ENCODE peak calls at places on chromosomes 16 and 17, in four cellular contexts. W is lower lobe of right lung, Q is brain microvascular endothelial cell, O is neural crest cell. J is an unnamed sample.

GRCh38 chr16:50425648-50426047 is 56.9 kb upstream of the BRD7 start:
- DNase-seq in W (no peak), O (no peak), Q (no peak), J (no peak)

GRCh38 chr16:20865420-20866126 is 34.6 kb downstream of the DCUN1D3 start:
- DNase-seq in O (no peak), Q (no peak), W (no peak), J (no peak)

GRCh38 chr16:19938536-19938935 is 53.9 kb upstream of the GPRC5B start:
- DNase-seq in W (no peak), O (no peak), Q (no peak), J (no peak)

GRCh38 chr16:12904041-12904671 is 2.8 kb downstream of the SHISA9 start:
- DNase-seq in Q (no peak), O (no peak), W (no peak), J (no peak)

GRCh38 chr17:48335858-48336500 is 94.0 kb downstream of the SKAP1 start:
- DNase-seq in W (no peak), Q (no peak), O (no peak), J (peak)

GRCh38 chr16:86834451-86835035 is 256.2 kb downstream of the FOXL1 start:
- DNase-seq in Q (peak), O (peak), W (no peak), J (peak)

GRCh38 chr16:57683599-57684545 is 10.7 kb upstream of the DRC7 start:
- DNase-seq in W (no peak), O (no peak), Q (no peak), J (no peak)

GRCh38 chr17:14299261-14300093 is 1.4 kb upstream of the HS3ST3B1 start:
- DNase-seq in W (peak), Q (no peak), O (no peak), J (peak)

GRCh38 chr16:62041401-62041800 is 5.2 kb upstream of the CDH8 start:
- DNase-seq in O (peak), W (no peak), Q (peak), J (peak)

GRCh38 chr16:84460406-84461028 is 43.9 kb downstream of the MEAK7 start:
- DNase-seq in Q (no peak), W (no peak), O (no peak), J (no peak)

GRCh38 chr17:64507418-64507766 is 615 bp downstream of the CEP95 start:
- DNase-seq in Q (peak), O (no peak), W (no peak), J (peak)

GRCh38 chr17:67386965-67387551 is 10.0 kb downstream of the PITPNC1 start:
- DNase-seq in Q (no peak), W (peak), O (peak), J (peak)

GRCh38 chr17:284676-285355 is 67.8 kb downstream of the RPH3AL start:
- DNase-seq in O (no peak), Q (no peak), W (peak), J (no peak)

GRCh38 chr16:73154063-73154870 is 106.3 kb upstream of the ZFHX3 start:
- DNase-seq in Q (no peak), W (peak), O (no peak), J (peak)

GRCh38 chr17:28612936-28613872 is 781 bp downstream of the RSKR start:
- DNase-seq in W (no peak), O (peak), Q (peak), J (peak)

GRCh38 chr17:38532451-38532850 is 73.3 kb downstream of the SRCIN1 start:
- DNase-seq in W (no peak), Q (no peak), O (no peak), J (no peak)

GRCh38 chr17:77320501-77321256 is 179.9 kb downstream of the SEC14L1 start:
- DNase-seq in O (no peak), Q (no peak), W (no peak), J (peak)

GRCh38 chr17:28204751-28205150 is 114.2 kb upstream of the TMEM97 start:
- DNase-seq in W (no peak), Q (no peak), O (no peak), J (peak)

GRCh38 chr17:74522381-74523090 is 8.7 kb downstream of the CD300LB start:
- DNase-seq in O (no peak), Q (no peak), W (no peak), J (no peak)

GRCh38 chr17:41071606-41072375 is 6.1 kb upstream of the KRTAP2-4 start:
- DNase-seq in O (no peak), W (no peak), Q (no peak), J (no peak)

GRCh38 chr17:27276653-27277156 is 17.2 kb upstream of the WSB1 start:
- DNase-seq in O (peak), Q (no peak), W (no peak), J (peak)

GRCh38 chr17:3536736-3537135 is 20.9 kb downstream of the TRPV3 start:
- DNase-seq in Q (no peak), O (no peak), W (no peak), J (no peak)

GRCh38 chr16:81565633-81566032 is 121.0 kb downstream of the CMIP start:
- DNase-seq in W (no peak), Q (no peak), O (no peak), J (no peak)

GRCh38 chr17:6548578-6549330 is 7.6 kb downstream of the PITPNM3 start:
- DNase-seq in O (no peak), W (no peak), Q (no peak), J (no peak)

GRCh38 chr17:66347661-66348604 is 45.5 kb downstream of the PRKCA start:
- DNase-seq in Q (peak), W (no peak), O (no peak), J (peak)

GRCh38 chr16:88957887-88958577 is 19.0 kb downstream of the CBFA2T3 start:
- DNase-seq in W (peak), Q (no peak), O (no peak), J (no peak)

GRCh38 chr17:76277300-76278267 is 12.4 kb downstream of the UBALD2 start:
- DNase-seq in W (no peak), Q (no peak), O (no peak), J (no peak)

GRCh38 chr17:28997811-28998210 is 8.0 kb downstream of the SEZ6 start:
- DNase-seq in W (no peak), O (no peak), Q (no peak), J (no peak)

GRCh38 chr16:69199382-69199781 is 12.4 kb downstream of the SNTB2 start:
- DNase-seq in O (no peak), W (no peak), Q (no peak), J (peak)

GRCh38 chr16:65388592-65388991 is 266.7 kb upstream of the CDH11 start:
- DNase-seq in O (no peak), Q (peak), W (no peak), J (peak)

GRCh38 chr17:81008140-81008539 is 16.5 kb downstream of the CHMP6 start:
- DNase-seq in W (no peak), O (no peak), Q (no peak), J (no peak)

GRCh38 chr17:48368352-48368751 is 61.7 kb downstream of the SKAP1 start:
- DNase-seq in O (no peak), Q (no peak), W (no peak), J (no peak)

GRCh38 chr17:15303851-15304250 is 37.5 kb downstream of the TEKT3 start:
- DNase-seq in Q (no peak), O (no peak), W (no peak), J (no peak)
- TF ChIP-seq CTCF in Q (no peak), O (no peak), W (no peak), J (no peak)

DNA sequence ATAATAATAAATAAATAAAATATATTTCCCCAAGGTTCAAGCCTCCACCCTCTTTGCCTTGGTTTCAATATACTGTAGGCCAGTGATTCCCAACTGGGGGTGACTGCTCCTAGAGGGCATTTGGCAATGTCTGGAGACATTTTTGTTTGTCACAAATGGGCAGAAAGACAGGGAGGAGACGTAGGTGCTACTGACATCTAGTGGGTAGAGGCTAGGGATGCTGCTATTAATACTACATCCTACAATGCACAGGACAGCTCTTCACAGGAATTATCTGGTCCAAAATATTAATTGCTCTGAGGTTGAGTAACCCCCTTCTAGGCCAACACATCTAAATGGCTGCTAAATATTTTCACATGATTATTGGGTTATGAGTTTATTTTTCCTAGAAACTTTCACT is 12.8 kb upstream of the PRR14 start:
- DNase-seq in W (no peak), Q (peak), O (no peak), J (peak)
- TF ChIP-seq CTCF in W (no peak), Q (peak), O (peak), J (peak)

GRCh38 chr16:27374794-27375499 is 27.0 kb upstream of the IL21R start:
- DNase-seq in O (peak), Q (peak), W (peak), J (peak)

GRCh38 chr16:27370318-27370717 is 31.7 kb upstream of the IL21R start:
- DNase-seq in W (no peak), Q (no peak), O (no peak), J (no peak)

GRCh38 chr16:27374231-27374793 is 27.7 kb upstream of the IL21R start:
- DNase-seq in O (no peak), W (no peak), Q (no peak), J (no peak)

GRCh38 chr16:27369806-27370205 is 32.2 kb upstream of the IL21R start:
- DNase-seq in Q (peak), W (no peak), O (no peak), J (no peak)

GRCh38 chr16:27373312-27373711 is 28.7 kb upstream of the IL21R start:
- DNase-seq in W (no peak), O (no peak), Q (no peak), J (no peak)
- TF ChIP-seq CTCF in W (no peak), O (no peak), Q (no peak), J (no peak)

GRCh38 chr16:67425046-67425445 is 5.9 kb upstream of the HSD11B2 start:
- DNase-seq in Q (no peak), O (no peak), W (no peak), J (no peak)
- TF ChIP-seq CTCF in Q (no peak), O (no peak), W (no peak), J (no peak)

GRCh38 chr17:9676084-9676483 is 30.8 kb downstream of the USP43 start:
- DNase-seq in W (no peak), O (no peak), Q (no peak), J (no peak)
- TF ChIP-seq CTCF in W (peak), O (peak), Q (peak), J (no peak)

DNA sequence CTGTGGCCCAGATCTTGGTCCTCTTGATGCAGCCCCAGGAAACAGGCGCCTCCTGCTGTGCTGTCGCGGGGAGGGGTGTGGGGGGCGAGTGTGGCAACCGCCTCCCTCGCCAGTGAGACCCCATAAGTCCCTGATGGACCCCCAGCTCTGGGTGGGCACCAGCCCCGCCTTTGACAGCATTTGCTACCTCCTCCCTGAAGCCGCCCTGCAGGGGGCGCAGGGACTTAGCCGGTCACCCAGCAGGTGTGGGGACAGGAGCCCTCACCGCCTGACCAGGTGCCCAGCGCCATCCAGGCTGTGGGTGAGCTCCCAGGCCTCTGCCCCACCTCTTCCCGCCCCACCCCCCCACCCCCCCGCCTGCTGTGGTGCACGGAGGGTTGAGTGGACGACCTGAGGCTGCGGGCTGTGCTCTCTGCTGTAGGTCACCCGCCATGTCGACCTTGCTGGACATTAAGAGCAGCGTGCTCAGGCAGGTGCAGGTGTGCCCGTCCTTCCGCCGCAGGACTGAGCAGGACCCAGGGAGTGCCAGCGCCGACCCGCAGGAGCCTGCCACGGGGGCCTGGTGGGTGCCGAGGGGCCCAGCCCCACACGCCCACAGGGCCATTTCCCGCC is 4.8 kb downstream of the BAIAP3 start:
- DNase-seq in O (peak), Q (no peak), W (no peak), J (no peak)
- TF ChIP-seq CTCF in O (peak), Q (peak), W (no peak), J (peak)

J was measured in fibroblast of pulmonary artery.